ENCODE peak calls at places on chromosomes 6 and 20, in four cellular contexts. U is lower leg skin, J is adrenal gland, P is body of pancreas. M is an unnamed sample.

GRCh38 chr6:53628354-53629119 is 37.0 kb downstream of the KLHL31 start:
- DNase-seq in U (no peak), J (no peak), P (no peak), M (no peak)

GRCh38 chr6:21200056-21200870 is 393.3 kb upstream of the SOX4 start:
- DNase-seq in U (no peak), J (no peak), P (no peak), M (no peak)

GRCh38 chr20:37693203-37693602 is 627 bp upstream of the CTNNBL1 start:
- DNase-seq in U (no peak), J (no peak), P (no peak), M (no peak)

GRCh38 chr20:17498641-17499040 is 32.5 kb downstream of the BFSP1 start:
- DNase-seq in U (no peak), J (no peak), P (no peak), M (peak; percentile 51)

GRCh38 chr6:161242779-161243693 is 30.8 kb downstream of the AGPAT4 start:
- DNase-seq in U (no peak), J (no peak), P (no peak), M (no peak)

GRCh38 chr6:132122871-132123270 is 171.7 kb upstream of the CCN2 start:
- DNase-seq in U (no peak), J (no peak), P (no peak), M (no peak)

GRCh38 chr6:56758120-56758519 is 115.4 kb upstream of the DST start:
- DNase-seq in U (no peak), J (no peak), P (no peak), M (no peak)

GRCh38 chr6:46490425-46491200 is 636 bp downstream of the RCAN2 start:
- DNase-seq in U (no peak), J (peak; percentile 39), P (peak; percentile 27), M (peak; percentile 85)

GRCh38 chr6:39962831-39963230 is 28.6 kb upstream of the MOCS1 start:
- DNase-seq in U (no peak), J (no peak), P (no peak), M (no peak)

GRCh38 chr6:138248878-138249277 is 30.6 kb upstream of the PBOV1 start:
- DNase-seq in U (no peak), J (no peak), P (no peak), M (no peak)

GRCh38 chr6:9250852-9251251 is 815.5 kb upstream of the SLC35B3 start:
- DNase-seq in U (peak; percentile 44), J (no peak), P (peak; percentile 53), M (no peak)

GRCh38 chr20:4944918-4945317 is 56.4 kb downstream of the SLC23A2 start:
- DNase-seq in U (no peak), J (no peak), P (no peak), M (no peak)

GRCh38 chr6:36716476-36717093 is 19.0 kb downstream of the RAB44 start:
- DNase-seq in U (peak; percentile 56), J (no peak), P (no peak), M (no peak)

GRCh38 chr20:58523916-58524315 is 8.7 kb upstream of the APCDD1L start:
- DNase-seq in U (no peak), J (no peak), P (no peak), M (no peak)

GRCh38 chr20:48787861-48788375 is 39.9 kb downstream of the PREX1 start:
- DNase-seq in U (peak; percentile 35), J (peak; percentile 55), P (peak; percentile 21), M (no peak)

GRCh38 chr6:21987501-21987957 is 309.3 kb downstream of the PRL start:
- DNase-seq in U (peak; percentile 54), J (peak; percentile 82), P (peak; percentile 80), M (no peak)

GRCh38 chr20:13422637-13423036 is 201.6 kb downstream of the ISM1 start:
- DNase-seq in U (no peak), J (no peak), P (no peak), M (no peak)

GRCh38 chr20:52824494-52825216 is 147.5 kb upstream of the TSHZ2 start:
- DNase-seq in U (no peak), J (no peak), P (no peak), M (no peak)

GRCh38 chr20:50996901-50997830 is 25.7 kb downstream of the KCNG1 start:
- DNase-seq in U (no peak), J (no peak), P (no peak), M (no peak)

GRCh38 chr6:20810732-20811111 is 276.5 kb downstream of the CDKAL1 start:
- DNase-seq in U (no peak), J (no peak), P (no peak), M (no peak)

GRCh38 chr6:98634569-98634968 is 199.8 kb upstream of the POU3F2 start:
- DNase-seq in U (no peak), J (no peak), P (no peak), M (no peak)

GRCh38 chr6:111614833-111615582 is 9.3 kb upstream of the TRAF3IP2 start:
- DNase-seq in U (no peak), J (no peak), P (no peak), M (no peak)

GRCh38 chr6:116779569-116780164 is 14.1 kb upstream of the FAM162B start:
- DNase-seq in U (no peak), J (no peak), P (no peak), M (no peak)
- TF ChIP-seq CTCF in U (no peak), J (peak; percentile 64), P (peak; percentile 56), M (peak; percentile 63)

GRCh38 chr6:117795234-117795633 is 111.8 kb upstream of the SLC35F1 start:
- DNase-seq in U (no peak), J (no peak), P (no peak), M (no peak)
- TF ChIP-seq CTCF in U (no peak), J (no peak), P (no peak), M (no peak)

DNA sequence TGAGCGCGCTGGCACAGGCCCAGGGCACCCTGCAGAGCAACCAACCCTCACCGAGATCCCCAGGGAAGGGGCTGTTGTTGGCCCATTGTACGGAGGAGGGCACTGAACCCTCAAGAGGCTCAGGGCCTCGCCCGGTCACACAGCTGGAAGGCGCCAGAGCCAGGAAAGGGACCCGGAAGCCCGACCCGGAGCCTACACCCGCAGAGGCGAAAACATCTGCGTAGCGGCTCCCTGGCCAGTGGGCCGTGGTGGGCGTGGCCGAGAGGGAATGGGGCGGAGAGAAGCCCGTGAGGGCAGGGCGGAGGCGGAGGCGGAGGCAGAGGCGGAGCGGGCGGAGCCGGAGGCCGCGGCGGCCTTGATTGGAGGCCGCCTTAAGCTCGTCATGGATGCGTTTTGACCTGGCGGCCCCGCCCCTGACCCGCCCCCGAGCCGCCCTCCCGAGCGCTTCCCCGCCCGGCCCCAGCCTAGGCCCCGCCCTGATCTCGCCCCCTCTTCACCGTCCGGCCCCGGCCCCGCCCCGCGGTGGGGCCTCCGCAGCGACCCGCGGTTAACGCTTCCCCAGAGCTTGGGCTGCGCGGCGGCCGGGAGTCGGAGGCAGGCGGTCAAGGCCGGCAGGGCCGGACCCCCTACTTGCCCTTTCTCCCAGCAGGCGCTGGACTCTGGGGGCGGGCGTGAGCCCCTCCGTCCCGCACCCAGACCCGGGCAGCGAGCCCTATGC is 2.1 kb upstream of the MRGBP start:
- DNase-seq in U (peak; percentile 94), J (peak; percentile 97), P (peak; percentile 96), M (peak; percentile 98)
- TF ChIP-seq CTCF in U (no peak), J (no peak), P (no peak), M (no peak)

DNA sequence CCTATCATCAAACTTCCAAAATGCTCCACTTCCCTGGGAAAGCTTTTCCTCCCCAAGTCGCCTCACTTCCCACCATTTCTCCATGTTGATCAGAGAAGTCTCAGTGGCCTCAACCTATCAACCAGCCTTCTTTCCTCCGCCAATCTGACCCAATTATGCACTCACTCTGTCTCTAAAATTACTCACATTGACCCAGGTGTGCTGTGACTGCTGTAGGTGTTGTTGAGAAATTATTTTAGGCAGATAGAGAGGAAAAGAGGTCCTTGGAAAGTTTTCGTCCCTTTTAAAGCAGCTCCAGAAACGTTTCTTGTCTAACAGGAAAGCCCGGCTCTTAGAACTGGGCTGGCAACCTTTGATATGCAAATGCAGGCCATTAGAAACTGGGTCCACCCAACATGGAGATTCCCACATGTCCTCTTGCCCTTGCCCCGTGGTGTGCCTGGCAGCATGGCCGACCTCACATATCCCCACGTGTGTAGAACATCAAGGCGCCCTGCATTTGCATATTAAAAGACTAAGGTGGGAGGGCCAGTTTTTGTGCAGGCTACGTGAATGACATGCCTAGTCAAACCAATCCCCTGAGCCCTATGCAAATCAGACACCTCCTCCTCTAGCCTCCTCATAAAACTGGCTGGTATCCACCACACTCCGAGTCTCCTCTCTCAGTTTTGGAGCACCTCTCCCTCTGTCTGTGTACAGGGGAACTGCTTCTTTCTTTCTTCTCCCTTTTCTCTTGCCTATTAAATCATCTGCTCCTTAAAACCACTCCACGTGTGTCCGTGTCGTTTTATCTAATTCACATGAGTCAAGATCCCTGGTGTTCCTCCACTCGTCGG is 12.9 kb downstream of the IPCEF1 start:
- DNase-seq in U (peak; percentile 72), J (peak; percentile 28), P (peak; percentile 88), M (no peak)
- TF ChIP-seq CTCF in U (no peak), J (no peak), P (peak; percentile 80), M (peak; percentile 42)

GRCh38 chr6:131083687-131084086 is 20.6 kb upstream of the EPB41L2 start:
- DNase-seq in U (no peak), J (no peak), P (no peak), M (no peak)

GRCh38 chr6:131082335-131082734 is 19.3 kb upstream of the EPB41L2 start:
- DNase-seq in U (no peak), J (no peak), P (no peak), M (no peak)

GRCh38 chr6:131080084-131080483 is 17.0 kb upstream of the EPB41L2 start:
- DNase-seq in U (no peak), J (no peak), P (no peak), M (no peak)

DNA sequence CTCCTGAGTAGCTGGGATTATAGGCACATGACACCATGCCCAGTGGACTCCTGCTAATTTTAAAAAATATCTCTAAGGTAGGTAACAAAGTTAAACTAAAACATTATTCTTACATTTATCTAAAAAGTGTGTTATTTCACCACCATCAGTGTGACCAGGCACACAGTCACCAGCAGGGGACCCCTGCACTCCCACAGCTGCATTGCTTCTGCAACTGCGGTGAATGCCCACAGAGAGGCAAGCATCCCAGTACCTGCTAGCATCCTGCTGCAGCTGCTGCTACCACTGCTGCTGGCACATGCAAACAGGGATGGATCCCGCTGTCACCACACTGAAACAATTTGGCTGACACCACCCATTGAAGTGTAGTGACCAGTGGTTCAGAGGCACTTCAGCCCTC is 21.9 kb upstream of the EPB41L2 start:
- DNase-seq in U (no peak), J (no peak), P (no peak), M (no peak)
- TF ChIP-seq CTCF in U (no peak), J (no peak), P (no peak), M (no peak)